ENCODE peak calls at places on chromosome 2, in eight cellular contexts. W is activated naive CD8-positive, alpha-beta T cell treated with anti-CD3 and anti-CD28 coated beads, Interleukin-2, amount 50 U/mL, for 24 hours; P is heart right ventricle; Q is HEK293T; A is tibial artery; L is mucosa of gallbladder; H is cerebellar cortex; C is thyroid gland. G is an unnamed sample.
A peak's percentile ranks its signal among the peaks of the same experiment; 100 is the strongest.

GRCh38 chr2:98470851-98471255 is 26.2 kb downstream of the INPP4A start:
- DNase-seq in W (no peak), P (no peak), Q (no peak), A (no peak), L (no peak), H (no peak), C (no peak), G (no peak)

GRCh38 chr2:127565261-127566138 is 30.0 kb downstream of the MYO7B start:
- DNase-seq in W (no peak), P (no peak), Q (no peak), A (no peak), L (no peak), H (no peak), C (no peak), G (no peak)

GRCh38 chr2:209525336-209525735 is 101.5 kb downstream of the MAP2 start:
- DNase-seq in W (no peak), P (no peak), Q (no peak), A (no peak), L (no peak), H (no peak), C (peak; percentile 32), G (no peak)

GRCh38 chr2:212723226-212723625 is 184.6 kb upstream of the ERBB4 start:
- DNase-seq in W (no peak), P (no peak), Q (no peak), A (no peak), L (no peak), H (no peak), C (no peak), G (no peak)

GRCh38 chr2:23617167-23617787 is 232.3 kb downstream of the KLHL29 start:
- DNase-seq in W (no peak), P (no peak), Q (no peak), A (peak; percentile 73), L (peak; percentile 65), H (no peak), C (no peak), G (no peak)

GRCh38 chr2:202360646-202361045 is 15.5 kb upstream of the BMPR2 start:
- DNase-seq in W (no peak), P (no peak), Q (no peak), A (no peak), L (no peak), H (no peak), C (no peak), G (no peak)

GRCh38 chr2:5766621-5767020 is 74.4 kb downstream of the SOX11 start:
- DNase-seq in W (no peak), P (no peak), Q (no peak), A (no peak), L (no peak), H (no peak), C (no peak), G (no peak)

GRCh38 chr2:59881214-59881613 is 672.2 kb downstream of the BCL11A start:
- DNase-seq in W (no peak), P (no peak), Q (no peak), A (no peak), L (no peak), H (no peak), C (no peak), G (no peak)

GRCh38 chr2:76415821-76416220 is 705.1 kb upstream of the GCFC2 start:
- DNase-seq in W (no peak), P (no peak), Q (no peak), A (no peak), L (no peak), H (no peak), C (no peak), G (no peak)

GRCh38 chr2:164542584-164543021 is 78.7 kb downstream of the GRB14 start:
- DNase-seq in W (no peak), P (no peak), Q (no peak), A (no peak), L (no peak), H (no peak), C (no peak), G (no peak)

GRCh38 chr2:9312591-9312990 is 106.0 kb downstream of the ASAP2 start:
- DNase-seq in W (no peak), P (no peak), Q (no peak), A (no peak), L (no peak), H (no peak), C (no peak), G (no peak)

GRCh38 chr2:165197346-165197745 is 6.5 kb downstream of the SCN3A start:
- DNase-seq in W (no peak), P (no peak), Q (no peak), A (no peak), L (no peak), H (no peak), C (no peak), G (no peak)

GRCh38 chr2:117917223-117917917 is 96.5 kb downstream of the CCDC93 start:
- DNase-seq in W (no peak), P (no peak), Q (no peak), A (no peak), L (no peak), H (no peak), C (no peak), G (no peak)

GRCh38 chr2:196927318-196928225 is 1.1 kb upstream of the PGAP1 start:
- DNase-seq in W (peak; percentile 26), P (no peak), Q (no peak), A (no peak), L (no peak), H (peak; percentile 65), C (peak; percentile 13), G (peak; percentile 55)

GRCh38 chr2:70143314-70144150 is 47.3 kb downstream of the C2orf42 start:
- DNase-seq in W (no peak), P (no peak), Q (no peak), A (peak; percentile 62), L (peak; percentile 70), H (peak; percentile 82), C (peak; percentile 70), G (peak; percentile 28)

GRCh38 chr2:192307530-192307929 is 112.8 kb upstream of the TMEFF2 start:
- DNase-seq in W (no peak), P (no peak), Q (no peak), A (no peak), L (no peak), H (no peak), C (no peak), G (no peak)

GRCh38 chr2:241489733-241490443 is 18.5 kb downstream of the STK25 start:
- DNase-seq in W (no peak), P (no peak), Q (no peak), A (no peak), L (no peak), H (no peak), C (no peak), G (no peak)

GRCh38 chr2:85156141-85156540 is 22.9 kb downstream of the TCF7L1 start:
- DNase-seq in W (no peak), P (no peak), Q (no peak), A (no peak), L (no peak), H (no peak), C (peak; percentile 70), G (no peak)

GRCh38 chr2:100242891-100243670 is 79.2 kb downstream of the LONRF2 start:
- DNase-seq in W (peak; percentile 66), P (peak; percentile 75), Q (peak; percentile 78), A (peak; percentile 52), L (peak; percentile 58), H (peak; percentile 66), C (peak; percentile 79), G (no peak)

GRCh38 chr2:149808556-149808955 is 221.0 kb upstream of the MMADHC start:
- DNase-seq in W (no peak), P (no peak), Q (no peak), A (no peak), L (no peak), H (no peak), C (no peak), G (no peak)

GRCh38 chr2:228545749-228546148 is 364.3 kb upstream of the SPHKAP start:
- DNase-seq in W (no peak), P (no peak), Q (no peak), A (no peak), L (no peak), H (no peak), C (no peak), G (no peak)

GRCh38 chr2:200585730-200586643 is at the start of gene AOX1:
- DNase-seq in W (peak; percentile 20), P (peak; percentile 46), Q (no peak), A (peak; percentile 85), L (peak; percentile 80), H (peak; percentile 16), C (peak; percentile 62), G (no peak)

GRCh38 chr2:42722328-42723190 is 41.4 kb downstream of the OXER1 start:
- DNase-seq in W (peak; percentile 23), P (no peak), Q (no peak), A (peak; percentile 76), L (peak; percentile 54), H (no peak), C (peak; percentile 88), G (peak; percentile 28)

GRCh38 chr2:18788590-18788989 is 199.2 kb upstream of the NT5C1B start:
- DNase-seq in W (no peak), P (peak; percentile 34), Q (no peak), A (no peak), L (peak; percentile 35), H (no peak), C (peak; percentile 49), G (no peak)

GRCh38 chr2:96138146-96139145 is at the start of gene ASTL:
- DNase-seq in W (peak; percentile 70), P (peak; percentile 32), Q (peak; percentile 59), A (no peak), L (peak; percentile 31), H (peak; percentile 49), C (peak; percentile 52), G (peak; percentile 53)

GRCh38 chr2:239778861-239779591 is 246.1 kb downstream of the NDUFA10 start:
- DNase-seq in W (no peak), P (no peak), Q (no peak), A (peak; percentile 13), L (no peak), H (no peak), C (no peak), G (no peak)

GRCh38 chr2:150487537-150488429 is at the start of gene RND3:
- DNase-seq in W (peak; percentile 60), P (peak; percentile 91), Q (peak; percentile 87), A (peak; percentile 99), L (peak; percentile 97), H (peak; percentile 97), C (peak; percentile 98), G (peak; percentile 34)

GRCh38 chr2:235050992-235051351 is 99.2 kb downstream of the SH3BP4 start:
- DNase-seq in W (no peak), P (peak; percentile 91), Q (peak; percentile 58), A (peak; percentile 91), L (peak; percentile 95), H (peak; percentile 84), C (peak; percentile 90), G (no peak)

GRCh38 chr2:75710220-75710576 is 517 bp downstream of the GCFC2 start:
- DNase-seq in W (no peak), P (no peak), Q (no peak), A (no peak), L (no peak), H (peak; percentile 46), C (no peak), G (no peak)

GRCh38 chr2:233857511-233858118 is 3.3 kb upstream of the HJURP start:
- DNase-seq in W (peak; percentile 73), P (no peak), Q (peak; percentile 59), A (no peak), L (no peak), H (peak; percentile 26), C (no peak), G (peak; percentile 38)

G was measured in activated T-helper 1 cell treated with anti-CD3 and anti-CD28 coated beads, Interleukin-12 subunit alpha, Interleukin-12 subunit beta, Interleukin-2, Interleukin-4 antibody, amounts not matched to agents 30 ng/mL and 10 ng/mL and 1 ng/mL, durations not matched to agents 14 hours and 24 hours and 36 hours.